ENCODE peak calls at places on chromosomes 16 and 17, in ten cellular contexts. N, K, W, J, C, Y, U, A, Q and H are unnamed samples.

GRCh38 chr16:10514369-10515055 is 65.9 kb downstream of the EMP2 start:
- DNase-seq in J (no peak), U (peak; percentile 45), Q (no peak), A (peak; percentile 44), K (no peak), C (peak; percentile 2), W (no peak), Y (peak; percentile 46), N (no peak), H (no peak)

GRCh38 chr17:8315740-8316217 is 5.7 kb downstream of the ARHGEF15 start:
- DNase-seq in Q (no peak), U (no peak), C (no peak), Y (no peak), J (no peak), K (no peak), W (no peak), N (no peak), A (no peak), H (no peak)

GRCh38 chr16:58814348-58814801 is 80.3 kb upstream of the GOT2 start:
- DNase-seq in A (peak; percentile 12), W (no peak), Q (peak; percentile 3), U (no peak), J (peak; percentile 46), C (peak; percentile 65), Y (peak; percentile 21), K (no peak), N (no peak), H (no peak)

GRCh38 chr16:86370036-86370435 is 140.3 kb upstream of the FOXF1 start:
- DNase-seq in Q (no peak), A (no peak), N (no peak), K (no peak), U (no peak), J (no peak), C (no peak), Y (no peak), W (no peak), H (no peak)

GRCh38 chr16:59878999-59879398 is 1144.9 kb upstream of the GOT2 start:
- DNase-seq in Q (no peak), C (no peak), N (no peak), A (no peak), W (no peak), Y (no peak), J (no peak), U (no peak), K (no peak), H (no peak)

GRCh38 chr16:77788196-77789084 is at the start of gene VAT1L:
- DNase-seq in N (no peak), A (no peak), C (peak; percentile 84), K (no peak), Y (no peak), U (peak; percentile 11), W (no peak), J (peak; percentile 61), Q (peak; percentile 22), H (no peak)

GRCh38 chr16:53080345-53081031 is 25.7 kb downstream of the CHD9 start:
- DNase-seq in A (no peak), C (peak; percentile 31), Q (no peak), W (no peak), N (no peak), J (peak; percentile 77), K (no peak), Y (no peak), U (no peak), H (no peak)

GRCh38 chr16:15648135-15648730 is 1.8 kb upstream of the NDE1 start:
- DNase-seq in Y (no peak), C (no peak), N (no peak), A (no peak), Q (no peak), K (no peak), W (no peak), U (no peak), J (no peak), H (no peak)

GRCh38 chr17:66290097-66290722 is 12.2 kb upstream of the PRKCA start:
- DNase-seq in Y (no peak), Q (no peak), U (no peak), K (no peak), W (no peak), J (no peak), A (no peak), C (no peak), N (no peak), H (no peak)

GRCh38 chr17:66466933-66467367 is 164.5 kb downstream of the PRKCA start:
- DNase-seq in A (no peak), N (no peak), Q (no peak), W (no peak), J (peak; percentile 31), Y (no peak), U (no peak), K (no peak), C (no peak), H (no peak)

GRCh38 chr17:41060052-41060604 is at the start of gene KRTAP2-3:
- DNase-seq in C (no peak), Y (no peak), J (no peak), Q (no peak), A (no peak), W (no peak), K (no peak), U (no peak), N (no peak), H (no peak)

GRCh38 chr16:57422026-57422944 is 17.7 kb downstream of the CCL17 start:
- DNase-seq in U (no peak), Y (no peak), A (no peak), C (no peak), J (peak; percentile 62), W (no peak), Q (peak; percentile 13), N (no peak), K (no peak), H (no peak)

GRCh38 chr17:67258836-67259468 is 14.0 kb upstream of the HELZ start:
- DNase-seq in Y (no peak), A (no peak), K (no peak), U (no peak), N (no peak), J (no peak), W (no peak), C (no peak), Q (no peak), H (no peak)

GRCh38 chr17:76155988-76156661 is 15.1 kb upstream of the FOXJ1 start:
- DNase-seq in W (no peak), J (no peak), Y (no peak), C (no peak), Q (no peak), K (no peak), U (no peak), A (no peak), N (no peak), H (peak; percentile 41)

GRCh38 chr17:67675481-67675880 is 42.3 kb upstream of the NOL11 start:
- DNase-seq in J (no peak), A (no peak), Q (no peak), Y (no peak), K (no peak), U (no peak), N (no peak), C (no peak), W (no peak), H (no peak)